ENCODE peak calls at places on chromosomes 2 and 18, in ten cellular contexts. N is lung; T is K562; C is NT2/D1; D is aorta; I is fibroblast of pulmonary artery; R is coronary artery; Z is fibroblast of the aortic adventitia; W is CD8-positive, alpha-beta memory T cell; S is IMR-90. V is an unnamed sample.

GRCh38 chr2:29753676-29754444 is 167.5 kb downstream of the ALK start:
- DNase-seq in D (no peak), N (no peak), W (no peak), R (no peak), Z (peak; percentile 87), I (peak; percentile 8), S (peak; percentile 63), C (no peak), T (no peak), V (no peak)

GRCh38 chr2:170324640-170325046 is 146.7 kb downstream of the MYO3B start:
- DNase-seq in T (peak; percentile 51), Z (peak; percentile 43), N (no peak), S (peak; percentile 37), W (no peak), I (peak; percentile 53), D (no peak), C (peak; percentile 91), R (no peak), V (peak; percentile 78)

GRCh38 chr2:197212344-197213262 is 98.0 kb downstream of the ANKRD44 start:
- DNase-seq in C (no peak), W (no peak), Z (peak; percentile 43), T (no peak), N (no peak), I (peak; percentile 23), S (peak; percentile 49), D (no peak), R (no peak), V (no peak)

GRCh38 chr2:192197387-192197786 is 2.7 kb upstream of the TMEFF2 start:
- DNase-seq in T (no peak), Z (peak; percentile 22), W (no peak), N (no peak), D (no peak), I (peak; percentile 33), R (no peak), C (no peak), S (no peak), V (no peak)

GRCh38 chr2:20196053-20196880 is 28.7 kb downstream of the SDC1 start:
- DNase-seq in W (no peak), I (no peak), T (no peak), C (no peak), Z (no peak), D (no peak), N (peak; percentile 79), R (no peak), S (no peak), V (no peak)

GRCh38 chr2:182951948-182952663 is 85.7 kb upstream of the FRZB start:
- DNase-seq in W (no peak), T (no peak), I (no peak), C (no peak), N (no peak), D (no peak), S (no peak), R (no peak), Z (peak; percentile 39), V (no peak)

GRCh38 chr2:97935719-97936161 is 60.0 kb downstream of the TMEM131 start:
- DNase-seq in C (no peak), Z (peak; percentile 93), N (no peak), T (no peak), W (no peak), D (no peak), R (no peak), S (peak; percentile 72), I (peak; percentile 85), V (peak; percentile 47)

GRCh38 chr2:241514986-241515737 is 6.8 kb upstream of the STK25 start:
- DNase-seq in S (no peak), I (no peak), D (no peak), W (no peak), T (no peak), Z (no peak), R (no peak), N (no peak), C (no peak), V (no peak)

GRCh38 chr2:62196278-62196901 is 475 bp downstream of the B3GNT2 start:
- DNase-seq in I (no peak), W (peak; percentile 48), R (peak; percentile 80), T (peak; percentile 82), D (peak; percentile 87), Z (no peak), C (no peak), S (no peak), N (peak; percentile 68), V (peak; percentile 75)

GRCh38 chr2:15841776-15842554 is 98.4 kb upstream of the MYCN start:
- DNase-seq in R (no peak), D (no peak), Z (no peak), S (no peak), N (no peak), W (no peak), T (no peak), I (no peak), C (no peak), V (no peak)

GRCh38 chr18:57480724-57481123 is 45.5 kb downstream of the ONECUT2 start:
- DNase-seq in C (no peak), T (no peak), I (no peak), S (no peak), N (no peak), Z (no peak), R (no peak), D (no peak), W (no peak), V (no peak)

GRCh38 chr2:195319548-195320415 is 337.2 kb upstream of the SLC39A10 start:
- DNase-seq in W (no peak), S (no peak), C (no peak), R (no peak), D (no peak), Z (no peak), T (no peak), N (no peak), I (no peak), V (no peak)

DNA sequence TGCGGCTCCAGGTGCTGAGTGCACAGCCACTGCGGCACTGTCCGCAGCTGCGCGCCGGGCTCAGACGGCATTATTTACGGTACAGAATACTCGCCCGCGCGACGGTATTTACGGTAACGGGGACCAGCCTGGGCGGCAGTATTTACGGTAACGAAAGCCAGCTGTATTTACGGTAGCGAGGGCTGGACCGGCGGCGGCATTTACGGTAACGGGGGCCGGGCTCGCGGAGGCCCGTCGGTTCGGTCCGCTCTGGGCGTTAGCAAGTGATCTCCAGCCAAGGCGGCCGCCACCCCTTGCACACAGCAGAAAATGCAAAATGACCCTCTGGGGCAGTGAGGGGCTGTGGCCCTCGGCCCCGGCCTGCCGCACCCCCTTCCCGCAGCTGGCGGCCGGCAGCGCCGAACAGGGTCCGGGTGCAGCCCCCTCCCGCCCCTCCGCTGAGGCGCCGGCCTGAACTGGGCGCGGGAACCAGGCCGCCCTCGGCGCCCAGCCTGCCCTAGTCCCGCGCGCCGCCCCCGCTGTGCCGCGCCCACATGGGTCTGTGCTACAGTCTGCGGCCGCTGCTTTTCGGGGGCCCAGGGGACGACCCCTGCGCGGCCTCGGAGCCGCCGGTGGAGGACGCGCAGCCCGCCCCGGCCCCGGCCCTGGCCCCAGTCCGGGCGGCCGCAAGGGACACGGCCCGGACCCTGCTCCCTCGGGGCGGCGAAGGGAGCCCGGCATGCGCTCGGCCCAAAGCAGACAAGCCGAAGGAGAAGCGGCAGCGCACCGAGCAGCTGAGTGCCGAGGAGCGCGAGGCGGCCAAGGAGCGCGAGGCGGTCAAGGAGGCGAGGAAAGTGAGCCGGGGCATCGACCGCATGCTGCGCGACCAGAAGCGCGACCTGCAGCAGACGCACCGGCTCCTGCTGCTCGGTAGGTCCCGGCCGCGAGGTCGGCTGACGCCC is at the start of gene GNAL:
- DNase-seq in S (peak; percentile 85), N (peak; percentile 77), D (peak; percentile 92), Z (peak; percentile 85), I (peak; percentile 90), W (no peak), C (peak; percentile 76), R (peak; percentile 84), T (peak; percentile 65), V (peak; percentile 90)
- H3K4me3 ChIP-seq in S (peak within 1 kb of the TSS; percentile 53), N (peak within 1 kb of the TSS; percentile 61), D (peak within 1 kb of the TSS; percentile 41), Z (peak within 1 kb of the TSS; percentile 60), I (peak within 1 kb of the TSS; percentile 50), W (peak within 1 kb of the TSS; percentile 37), C (peak within 1 kb of the TSS; percentile 59), R (peak within 1 kb of the TSS; percentile 80), T (no peak within 1 kb of the TSS), V (peak within 1 kb of the TSS; percentile 66)

GRCh38 chr2:55887906-55888625 is 35.5 kb downstream of the EFEMP1 start:
- DNase-seq in C (no peak), N (no peak), R (no peak), I (peak; percentile 92), Z (peak; percentile 93), S (peak; percentile 94), W (no peak), D (no peak), T (no peak), V (peak; percentile 9)

GRCh38 chr2:55887351-55887750 is 36.2 kb downstream of the EFEMP1 start:
- DNase-seq in I (peak; percentile 64), R (no peak), D (no peak), T (no peak), W (no peak), N (no peak), C (no peak), Z (peak; percentile 85), S (peak; percentile 55), V (no peak)

GRCh38 chr2:55883829-55884228 is 39.8 kb downstream of the EFEMP1 start:
- DNase-seq in W (no peak), Z (no peak), I (no peak), N (no peak), C (no peak), D (no peak), R (no peak), S (no peak), T (no peak), V (no peak)

GRCh38 chr2:55885129-55885943 is 38.2 kb downstream of the EFEMP1 start:
- DNase-seq in S (peak; percentile 96), I (peak; percentile 98), Z (peak; percentile 99), N (no peak), D (no peak), T (no peak), C (no peak), W (no peak), R (no peak), V (no peak)

DNA sequence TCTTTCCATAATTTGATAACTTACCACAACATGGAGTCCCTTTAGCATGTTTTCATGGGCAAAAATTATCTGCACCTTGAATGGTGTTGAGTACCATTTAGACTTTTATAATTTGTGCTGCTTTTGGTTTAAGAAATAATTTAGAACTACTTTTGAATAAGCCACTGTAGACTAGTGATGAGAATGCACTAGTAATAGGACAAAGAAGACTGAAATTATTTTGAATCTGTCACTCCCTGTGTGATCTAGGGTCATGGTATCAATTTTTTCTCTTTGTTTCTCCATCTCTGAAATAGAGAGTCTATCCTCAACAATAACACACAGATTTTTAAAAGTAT is 37.7 kb downstream of the EFEMP1 start:
- DNase-seq in D (no peak), T (no peak), N (no peak), Z (no peak), R (no peak), S (no peak), C (no peak), I (no peak), W (no peak), V (no peak)
- H3K4me3 ChIP-seq in D (no peak overlapping the region), T (no peak overlapping the region), N (no peak overlapping the region), Z (no peak overlapping the region), R (no peak overlapping the region), S (no peak overlapping the region), C (no peak overlapping the region), I (no peak overlapping the region), W (no peak overlapping the region), V (no peak overlapping the region)

GRCh38 chr2:150483532-150483931 is 3.9 kb downstream of the RND3 start:
- DNase-seq in C (no peak), Z (peak; percentile 27), T (no peak), I (no peak), D (no peak), R (no peak), S (no peak), N (no peak), W (no peak), V (no peak)
- H3K4me3 ChIP-seq in C (no peak overlapping the region), Z (peak overlapping the region; percentile 39), T (no peak overlapping the region), I (peak overlapping the region; percentile 86), D (no peak overlapping the region), R (peak overlapping the region; percentile 14), S (peak overlapping the region; percentile 92), N (no peak overlapping the region), W (no peak overlapping the region), V (no peak overlapping the region)

GRCh38 chr2:43515807-43516497 is 79.9 kb downstream of the THADA start:
- DNase-seq in T (no peak), D (no peak), R (no peak), Z (no peak), W (no peak), S (no peak), I (no peak), C (no peak), N (no peak), V (no peak)
- H3K4me3 ChIP-seq in T (no peak overlapping the region), D (no peak overlapping the region), R (no peak overlapping the region), Z (no peak overlapping the region), W (no peak overlapping the region), S (no peak overlapping the region), I (no peak overlapping the region), C (no peak overlapping the region), N (no peak overlapping the region), V (no peak overlapping the region)